ENCODE peak calls at places on chromosome 7, in seven cellular contexts. C is A549, P is cardiac fibroblast, L is K562, W is prostate gland, H is thyroid gland, A is breast epithelium. F is an unnamed sample.

GRCh38 chr7:135661311-135662122 is 797 bp upstream of the STMP1 start:
- DNase-seq in C (no peak), P (no peak), L (peak), W (no peak), H (no peak), A (no peak), F (no peak)

GRCh38 chr7:142806957-142807356 is 36.2 kb downstream of the PRSS2 start:
- DNase-seq in C (no peak), P (no peak), L (no peak), W (no peak), H (no peak), A (no peak), F (no peak)

GRCh38 chr7:99324559-99324958 is 1.1 kb upstream of the ARPC1A start:
- DNase-seq in C (no peak), P (no peak), L (no peak), W (no peak), H (no peak), A (no peak), F (no peak)

GRCh38 chr7:31444196-31444595 is 69.7 kb upstream of the ITPRID1 start:
- DNase-seq in C (no peak), P (no peak), L (no peak), W (no peak), H (no peak), A (no peak), F (no peak)

GRCh38 chr7:137992738-137993394 is 9.0 kb downstream of the CREB3L2 start:
- DNase-seq in C (no peak), P (peak), L (peak), W (no peak), H (no peak), A (no peak), F (peak)

GRCh38 chr7:70678621-70679251 is 453.2 kb upstream of the GALNT17 start:
- DNase-seq in C (no peak), P (peak), L (no peak), W (no peak), H (no peak), A (no peak), F (peak)

GRCh38 chr7:3955751-3956696 is 655.0 kb downstream of the SDK1 start:
- DNase-seq in C (peak), P (peak), L (no peak), W (peak), H (peak), A (no peak), F (peak)

GRCh38 chr7:117401293-117402002 is 25.8 kb downstream of the ASZ1 start:
- DNase-seq in C (peak), P (peak), L (peak), W (no peak), H (no peak), A (no peak), F (no peak)

GRCh38 chr7:27921081-27921836 is 181.3 kb downstream of the TAX1BP1 start:
- DNase-seq in C (peak), P (peak), L (peak), W (peak), H (peak), A (no peak), F (peak)
- TF ChIP-seq CTCF in C (peak), P (peak), L (peak), W (peak), H (peak), A (no peak), F (peak)

DNA sequence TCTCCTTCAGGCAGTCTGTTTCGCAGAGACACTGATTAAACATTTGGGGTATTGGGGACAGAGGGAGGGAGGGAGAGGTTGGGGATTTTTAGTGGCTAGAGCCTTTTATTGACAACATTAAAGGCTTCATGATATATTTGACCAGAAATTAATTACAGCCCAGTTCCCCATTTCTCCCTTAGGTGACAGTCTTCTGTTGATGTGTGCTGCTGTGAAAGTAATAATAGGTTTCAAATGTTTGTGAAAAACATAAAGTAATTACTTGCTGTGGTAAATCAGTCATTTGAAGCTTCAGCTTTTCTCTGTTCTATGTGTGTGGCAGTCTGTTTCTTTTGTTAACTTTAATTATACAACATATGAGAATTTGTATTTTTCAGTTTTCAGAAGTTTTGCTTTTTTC is 105.3 kb upstream of the LRGUK start:
- DNase-seq in C (no peak), P (no peak), L (no peak), W (no peak), H (no peak), A (no peak), F (no peak)
- H3K4me3 ChIP-seq in C (no peak), P (no peak), L (no peak), W (no peak), H (no peak), A (no peak), F (no peak)

GRCh38 chr7:13309535-13309934 is 622.1 kb downstream of the ARL4A start:
- DNase-seq in C (no peak), P (no peak), L (no peak), W (no peak), H (no peak), A (no peak), F (no peak)
- TF ChIP-seq CTCF in C (no peak), P (no peak), L (no peak), W (no peak), H (peak), A (no peak), F (no peak)

DNA sequence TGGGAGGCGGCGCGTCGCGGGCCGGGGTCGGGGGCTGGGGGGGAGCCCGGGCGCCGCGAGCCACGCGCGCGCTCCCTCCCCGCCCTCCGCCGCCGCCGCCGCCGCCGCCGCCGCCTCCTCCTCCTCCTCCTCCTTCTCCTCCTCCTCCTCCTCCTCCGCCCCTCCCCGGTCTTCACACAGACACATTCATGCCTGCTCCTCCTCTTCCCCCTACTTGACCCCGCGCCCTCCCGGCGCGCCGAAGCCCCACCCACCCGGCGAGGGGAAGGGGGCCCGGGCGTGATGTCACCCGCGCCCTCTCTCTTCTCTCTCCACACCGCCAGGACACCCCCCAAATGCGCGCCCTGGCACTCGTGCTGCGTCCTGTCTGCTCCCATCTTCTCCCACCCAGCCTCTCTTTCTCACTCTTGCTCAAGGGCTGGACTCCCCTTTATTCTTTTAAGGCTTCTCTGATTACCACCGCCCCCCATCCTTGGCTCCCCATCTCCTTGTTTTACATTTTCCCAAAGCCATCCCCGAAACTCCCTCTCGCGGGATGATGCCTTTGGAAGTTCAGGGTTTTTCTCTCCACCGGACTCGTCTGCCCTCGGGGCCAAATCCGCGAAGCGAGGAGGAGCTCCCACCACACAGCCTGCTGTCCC is 1.0 kb upstream of the GLI3 start:
- DNase-seq in C (no peak), P (peak), L (peak), W (peak), H (peak), A (peak), F (peak)
- H3K4me3 ChIP-seq in C (peak), P (peak), L (peak), W (peak), H (peak), A (peak), F (peak)

GRCh38 chr7:43508434-43508833 is 74.5 kb upstream of the STK17A start:
- DNase-seq in C (no peak), P (no peak), L (no peak), W (no peak), H (no peak), A (no peak), F (no peak)

GRCh38 chr7:43511769-43512515 is 71.0 kb upstream of the STK17A start:
- DNase-seq in C (no peak), P (no peak), L (peak), W (no peak), H (no peak), A (no peak), F (no peak)

GRCh38 chr7:43509906-43510305 is 73.0 kb upstream of the STK17A start:
- DNase-seq in C (no peak), P (no peak), L (no peak), W (no peak), H (no peak), A (no peak), F (no peak)

GRCh38 chr7:43513236-43513635 is 69.7 kb upstream of the STK17A start:
- DNase-seq in C (no peak), P (no peak), L (no peak), W (no peak), H (no peak), A (no peak), F (peak)

DNA sequence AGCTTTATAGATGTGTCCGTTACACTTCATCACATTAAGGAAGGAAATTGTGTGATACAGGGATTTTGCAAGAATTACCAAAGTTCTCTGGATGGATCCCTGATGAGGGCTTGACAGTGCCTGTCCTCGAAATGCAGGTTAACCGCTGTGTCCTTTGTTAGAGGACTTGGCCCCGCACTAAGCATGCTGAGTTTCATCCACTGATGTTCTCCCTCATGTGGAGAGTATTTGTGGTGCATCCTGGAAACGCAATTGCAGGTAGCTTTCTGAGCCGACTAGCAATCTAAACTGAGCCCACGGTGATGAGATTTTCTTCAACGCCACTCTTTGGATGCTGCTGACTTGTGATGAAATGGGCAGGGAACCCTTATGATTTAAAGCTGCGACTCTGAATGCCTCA is 71.9 kb upstream of the STK17A start:
- DNase-seq in C (no peak), P (no peak), L (peak), W (no peak), H (no peak), A (no peak), F (no peak)
- TF ChIP-seq CTCF in C (no peak), P (peak), L (no peak), W (no peak), H (no peak), A (no peak), F (peak)

GRCh38 chr7:26398436-26399308 is 107.0 kb downstream of the SNX10 start:
- DNase-seq in C (peak), P (peak), L (peak), W (peak), H (peak), A (peak), F (peak)
- H3K4me3 ChIP-seq in C (peak), P (peak), L (peak), W (peak), H (peak), A (peak), F (peak)

GRCh38 chr7:96127746-96128145 is 194.2 kb downstream of the SLC25A13 start:
- DNase-seq in C (no peak), P (peak), L (no peak), W (no peak), H (no peak), A (no peak), F (no peak)

GRCh38 chr7:96126382-96126781 is 195.5 kb downstream of the SLC25A13 start:
- DNase-seq in C (no peak), P (no peak), L (no peak), W (no peak), H (no peak), A (no peak), F (no peak)

GRCh38 chr7:96135241-96135640 is 186.7 kb downstream of the SLC25A13 start:
- DNase-seq in C (no peak), P (no peak), L (no peak), W (no peak), H (no peak), A (no peak), F (no peak)

GRCh38 chr7:96136600-96137239 is 185.2 kb downstream of the SLC25A13 start:
- DNase-seq in C (no peak), P (no peak), L (no peak), W (no peak), H (no peak), A (no peak), F (no peak)

GRCh38 chr7:96131525-96131924 is 190.4 kb downstream of the SLC25A13 start:
- DNase-seq in C (no peak), P (no peak), L (peak), W (no peak), H (no peak), A (no peak), F (no peak)
- TF ChIP-seq CTCF in C (no peak), P (no peak), L (no peak), W (no peak), H (no peak), A (no peak), F (no peak)

GRCh38 chr7:130881799-130882141 is 147.8 kb upstream of the KLF14 start:
- DNase-seq in C (no peak), P (no peak), L (no peak), W (no peak), H (no peak), A (no peak), F (no peak)

GRCh38 chr7:130884437-130885417 is 150.7 kb upstream of the KLF14 start:
- DNase-seq in C (no peak), P (no peak), L (peak), W (no peak), H (peak), A (no peak), F (peak)

GRCh38 chr7:130882396-130882795 is 148.4 kb upstream of the KLF14 start:
- DNase-seq in C (no peak), P (no peak), L (no peak), W (no peak), H (peak), A (no peak), F (no peak)

GRCh38 chr7:130886438-130887135 is 152.6 kb upstream of the KLF14 start:
- DNase-seq in C (no peak), P (no peak), L (no peak), W (no peak), H (peak), A (no peak), F (no peak)

GRCh38 chr7:130883928-130884327 is 149.9 kb upstream of the KLF14 start:
- DNase-seq in C (no peak), P (no peak), L (no peak), W (no peak), H (no peak), A (no peak), F (no peak)
- H3K4me3 ChIP-seq in C (no peak), P (no peak), L (no peak), W (no peak), H (no peak), A (no peak), F (no peak)

F was measured in astrocyte of the spinal cord.